ENCODE peak calls at places on chromosomes 12 and 14, in eight cellular contexts. O is A549, S is ovary, U is tibial nerve, C is HepG2, L is H1, T is stomach, A is upper lobe of left lung. G is an unnamed sample.
A peak's percentile ranks its signal among the peaks of the same experiment; 100 is the strongest.

GRCh38 chr14:90523544-90523943 is 126.7 kb downstream of the CALM1 start:
- DNase-seq in O (no peak), S (no peak), U (no peak), C (no peak), L (no peak), T (no peak), A (no peak), G (no peak)

GRCh38 chr12:24845615-24846014 is 103.3 kb downstream of the BCAT1 start:
- DNase-seq in O (no peak), S (no peak), U (no peak), C (no peak), L (no peak), T (no peak), A (no peak), G (no peak)

GRCh38 chr14:32813401-32813800 is 125.3 kb upstream of the NPAS3 start:
- DNase-seq in O (no peak), S (no peak), U (no peak), C (no peak), L (no peak), T (no peak), A (no peak), G (no peak)

GRCh38 chr12:19301688-19302640 is 137.3 kb upstream of the AEBP2 start:
- DNase-seq in O (no peak), S (no peak), U (no peak), C (no peak), L (no peak), T (no peak), A (peak; percentile 56), G (no peak)

GRCh38 chr14:20855652-20856291 is 35.4 kb upstream of the RNASE3 start:
- DNase-seq in O (peak; percentile 69), S (peak; percentile 39), U (peak; percentile 73), C (peak; percentile 79), L (peak; percentile 29), T (peak; percentile 61), A (peak; percentile 83), G (no peak)

GRCh38 chr12:124410354-124411175 is 115.7 kb downstream of the RFLNA start:
- DNase-seq in O (no peak), S (no peak), U (no peak), C (no peak), L (no peak), T (no peak), A (no peak), G (no peak)

GRCh38 chr12:99605-100004 is 33.0 kb downstream of the IQSEC3 start:
- DNase-seq in O (no peak), S (no peak), U (no peak), C (no peak), L (no peak), T (no peak), A (no peak), G (no peak)

GRCh38 chr14:22520235-22520634 is 68.8 kb downstream of the DAD1 start:
- DNase-seq in O (no peak), S (no peak), U (no peak), C (no peak), L (no peak), T (no peak), A (no peak), G (no peak)

GRCh38 chr12:45909041-45909713 is 81.2 kb downstream of the SCAF11 start:
- DNase-seq in O (no peak), S (no peak), U (no peak), C (no peak), L (no peak), T (no peak), A (no peak), G (no peak)

GRCh38 chr14:60301685-60302084 is 52.7 kb downstream of the PPM1A start:
- DNase-seq in O (no peak), S (no peak), U (no peak), C (no peak), L (no peak), T (no peak), A (no peak), G (no peak)

GRCh38 chr14:92914087-92914656 is 8.8 kb upstream of the CHGA start:
- DNase-seq in O (no peak), S (peak; percentile 50), U (no peak), C (peak; percentile 40), L (no peak), T (no peak), A (no peak), G (no peak)

GRCh38 chr14:32702571-32702970 is 236.1 kb upstream of the NPAS3 start:
- DNase-seq in O (no peak), S (peak; percentile 62), U (peak; percentile 34), C (no peak), L (peak; percentile 51), T (no peak), A (no peak), G (no peak)

GRCh38 chr14:52873096-52873495 is 77.8 kb downstream of the FERMT2 start:
- DNase-seq in O (no peak), S (no peak), U (no peak), C (no peak), L (no peak), T (no peak), A (no peak), G (no peak)

GRCh38 chr14:22900088-22900799 is 17.2 kb downstream of the REM2 start:
- DNase-seq in O (peak; percentile 77), S (no peak), U (peak; percentile 78), C (peak; percentile 83), L (no peak), T (no peak), A (no peak), G (no peak)

GRCh38 chr12:120362516-120363273 is 6.3 kb downstream of the MSI1 start:
- DNase-seq in O (no peak), S (no peak), U (no peak), C (no peak), L (no peak), T (no peak), A (no peak), G (no peak)

GRCh38 chr14:94936411-94936892 is 166.5 kb upstream of the GSC start:
- DNase-seq in O (no peak), S (peak; percentile 85), U (peak; percentile 50), C (no peak), L (no peak), T (peak; percentile 79), A (no peak), G (peak; percentile 86)

GRCh38 chr14:50260511-50260910 is 29.1 kb upstream of the SOS2 start:
- DNase-seq in O (no peak), S (no peak), U (peak; percentile 14), C (peak; percentile 23), L (no peak), T (no peak), A (no peak), G (no peak)

GRCh38 chr12:26853303-26854027 is 20.5 kb upstream of the ITPR2 start:
- DNase-seq in O (peak; percentile 76), S (peak; percentile 66), U (peak; percentile 67), C (peak; percentile 58), L (no peak), T (peak; percentile 75), A (peak; percentile 74), G (peak; percentile 68)

GRCh38 chr12:6635375-6635855 is 344 bp downstream of the LPAR5 start:
- DNase-seq in O (no peak), S (no peak), U (no peak), C (no peak), L (no peak), T (no peak), A (no peak), G (no peak)

GRCh38 chr12:127174881-127175280 is 1092.1 kb upstream of the TMEM132C start:
- DNase-seq in O (no peak), S (no peak), U (no peak), C (no peak), L (no peak), T (no peak), A (no peak), G (no peak)

GRCh38 chr14:88231626-88232025 is 91.4 kb downstream of the KCNK10 start:
- DNase-seq in O (no peak), S (no peak), U (no peak), C (no peak), L (no peak), T (no peak), A (no peak), G (no peak)
- TF ChIP-seq CTCF in O (no peak), S (no peak), U (no peak), C (no peak), L (no peak), T (no peak), A (no peak), G (no peak)

GRCh38 chr12:72271741-72272661 is at the start of gene TRHDE:
- DNase-seq in O (no peak), S (peak; percentile 77), U (no peak), C (no peak), L (no peak), T (no peak), A (peak; percentile 24), G (peak; percentile 78)
- TF ChIP-seq EP300 in O (no peak), S (no peak), U (no peak), C (no peak), L (no peak), T (no peak), A (no peak), G (no peak)

DNA sequence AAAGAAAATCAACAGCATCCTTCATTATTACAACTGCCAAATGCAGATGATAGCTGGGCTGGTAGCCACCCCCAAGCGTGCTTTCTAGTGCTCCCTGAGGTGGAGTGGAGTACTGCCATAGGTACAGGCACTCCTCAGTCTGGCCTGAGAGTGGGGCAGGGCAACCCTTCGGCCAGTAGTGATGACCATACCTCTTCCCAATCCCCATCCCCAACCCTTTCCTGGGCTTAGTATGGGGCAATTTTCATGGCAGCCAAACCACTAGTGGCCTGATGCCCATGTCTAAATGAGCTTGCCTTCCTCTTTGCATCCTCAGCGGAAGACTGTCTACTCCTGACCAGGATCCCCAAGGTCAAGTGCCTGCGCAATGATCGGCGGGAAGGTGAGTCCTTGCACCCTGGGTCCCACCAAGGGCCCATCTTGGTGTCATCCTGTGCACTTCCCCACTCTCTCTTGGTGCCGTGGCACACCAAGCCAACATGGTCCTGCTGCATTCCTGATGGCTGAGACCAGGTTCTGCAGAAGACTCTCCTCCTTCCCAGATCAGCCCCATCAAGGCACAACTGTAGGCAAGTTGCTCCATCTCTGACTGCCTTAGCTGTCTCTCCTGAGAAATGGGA is 65.8 kb downstream of the GALNT16 start:
- DNase-seq in O (peak; percentile 48), S (peak; percentile 17), U (no peak), C (no peak), L (no peak), T (no peak), A (no peak), G (peak; percentile 59)
- TF ChIP-seq CTCF in O (no peak), S (no peak), U (no peak), C (no peak), L (peak; percentile 50), T (no peak), A (no peak), G (no peak)

GRCh38 chr12:109432842-109433304 is 44.2 kb downstream of the KCTD10 start:
- DNase-seq in O (peak; percentile 69), S (peak; percentile 89), U (peak; percentile 96), C (peak; percentile 69), L (peak; percentile 70), T (peak; percentile 87), A (peak; percentile 91), G (peak; percentile 88)

GRCh38 chr12:109435428-109436180 is 41.5 kb downstream of the KCTD10 start:
- DNase-seq in O (no peak), S (no peak), U (no peak), C (no peak), L (no peak), T (no peak), A (peak; percentile 57), G (no peak)

GRCh38 chr12:109434556-109434955 is 42.5 kb downstream of the KCTD10 start:
- DNase-seq in O (no peak), S (no peak), U (no peak), C (no peak), L (no peak), T (no peak), A (no peak), G (no peak)

GRCh38 chr12:109432431-109432830 is 44.7 kb downstream of the KCTD10 start:
- DNase-seq in O (no peak), S (no peak), U (no peak), C (no peak), L (no peak), T (no peak), A (no peak), G (no peak)

GRCh38 chr12:109433618-109434017 is 43.5 kb downstream of the KCTD10 start:
- DNase-seq in O (peak; percentile 43), S (no peak), U (no peak), C (no peak), L (no peak), T (no peak), A (no peak), G (no peak)
- TF ChIP-seq EP300 in O (no peak), S (no peak), U (no peak), C (no peak), L (no peak), T (no peak), A (no peak), G (no peak)